ENCODE peak calls at places on chromosomes 5 and 9, in six cellular contexts. N, F, P, A, D and I are unnamed samples.

GRCh38 chr9:135145312-135145711 is 57.8 kb downstream of the OLFM1 start:
- DNase-seq in N (no peak), F (no peak), P (no peak), A (no peak), D (no peak), I (no peak)

GRCh38 chr5:152113401-152113800 is 188.8 kb upstream of the GLRA1 start:
- DNase-seq in N (peak; percentile 23), F (no peak), P (no peak), A (peak; percentile 3), D (no peak), I (no peak)

GRCh38 chr9:72844440-72844768 is 108.4 kb downstream of the ALDH1A1 start:
- DNase-seq in N (no peak), F (no peak), P (no peak), A (no peak), D (no peak), I (no peak)

GRCh38 chr5:174571662-174572397 is 152.6 kb upstream of the MSX2 start:
- DNase-seq in N (no peak), F (peak; percentile 38), P (no peak), A (no peak), D (peak; percentile 64), I (peak; percentile 85)

GRCh38 chr5:133967715-133968056 is 739 bp downstream of the C5orf15 start:
- DNase-seq in N (no peak), F (no peak), P (no peak), A (peak; percentile 11), D (peak; percentile 25), I (no peak)

GRCh38 chr9:95808001-95808400 is 67.5 kb upstream of the ERCC6L2 start:
- DNase-seq in N (no peak), F (no peak), P (no peak), A (no peak), D (peak; percentile 54), I (no peak)

GRCh38 chr9:116998305-116998704 is 311.2 kb downstream of the TRIM32 start:
- DNase-seq in N (no peak), F (no peak), P (no peak), A (no peak), D (no peak), I (no peak)

GRCh38 chr5:94021246-94021645 is 279.8 kb upstream of the POU5F2 start:
- DNase-seq in N (no peak), F (no peak), P (no peak), A (no peak), D (peak; percentile 20), I (no peak)

GRCh38 chr9:34659592-34660253 is 2.7 kb downstream of the CCL27 start:
- DNase-seq in N (no peak), F (no peak), P (no peak), A (no peak), D (no peak), I (no peak)

GRCh38 chr5:141382469-141383294 is at the start of gene PCDHGA7:
- DNase-seq in N (no peak), F (no peak), P (no peak), A (no peak), D (peak; percentile 17), I (no peak)

GRCh38 chr9:117491491-117491890 is 76.6 kb upstream of the ASTN2 start:
- DNase-seq in N (no peak), F (no peak), P (no peak), A (no peak), D (no peak), I (no peak)

GRCh38 chr9:137524597-137525317 is 25.4 kb downstream of the PNPLA7 start:
- DNase-seq in N (no peak), F (no peak), P (no peak), A (no peak), D (no peak), I (no peak)

GRCh38 chr9:98888794-98889495 is 54.8 kb upstream of the COL15A1 start:
- DNase-seq in N (no peak), F (no peak), P (no peak), A (no peak), D (peak; percentile 65), I (no peak)

GRCh38 chr9:33229359-33230120 is 10.4 kb upstream of the SPINK4 start:
- DNase-seq in N (no peak), F (no peak), P (no peak), A (no peak), D (no peak), I (peak; percentile 92)

GRCh38 chr5:141772281-141772680 is 90.3 kb upstream of the ARAP3 start:
- DNase-seq in N (no peak), F (no peak), P (no peak), A (no peak), D (no peak), I (no peak)

GRCh38 chr9:96087669-96088299 is 212.3 kb downstream of the ERCC6L2 start:
- DNase-seq in N (no peak), F (no peak), P (no peak), A (no peak), D (no peak), I (no peak)

GRCh38 chr5:137566118-137566541 is 67.0 kb upstream of the SPOCK1 start:
- DNase-seq in N (no peak), F (no peak), P (no peak), A (no peak), D (no peak), I (no peak)

GRCh38 chr9:36282275-36282674 is 24.0 kb upstream of the GNE start:
- DNase-seq in N (no peak), F (no peak), P (no peak), A (no peak), D (no peak), I (no peak)

GRCh38 chr5:172503925-172504730 is 49.8 kb upstream of the SH3PXD2B start:
- DNase-seq in N (no peak), F (peak; percentile 80), P (no peak), A (no peak), D (no peak), I (peak; percentile 40)

GRCh38 chr9:94867281-94867841 is 140.9 kb downstream of the AOPEP start:
- DNase-seq in N (no peak), F (peak; percentile 70), P (no peak), A (no peak), D (no peak), I (peak; percentile 61)

GRCh38 chr5:91109634-91110033 is 273.5 kb downstream of the ARRDC3 start:
- DNase-seq in N (no peak), F (no peak), P (no peak), A (no peak), D (peak; percentile 78), I (no peak)

GRCh38 chr9:94717656-94718225 is 8.8 kb upstream of the AOPEP start:
- DNase-seq in N (no peak), F (no peak), P (no peak), A (no peak), D (peak; percentile 14), I (no peak)

GRCh38 chr9:128908372-128908771 is 12.4 kb upstream of the PHYHD1 start:
- DNase-seq in N (no peak), F (no peak), P (no peak), A (no peak), D (no peak), I (no peak)

GRCh38 chr9:115604831-115605483 is 487.0 kb upstream of the TNC start:
- DNase-seq in N (no peak), F (no peak), P (no peak), A (no peak), D (peak; percentile 90), I (no peak)

GRCh38 chr9:110133608-110134214 is 74.2 kb downstream of the C9orf152 start:
- DNase-seq in N (no peak), F (no peak), P (no peak), A (no peak), D (peak; percentile 76), I (no peak)